ENCODE peak calls at places on chromosomes 13 and 19, in ten cellular contexts. One of them, this sample, is unnamed.

GRCh38 chr19:2532252-2533071 is 56.5 kb downstream of the GADD45B start:
- DNase-seq in GM04503: peak
- DNase-seq in SK-MEL-5: no peak
- DNase-seq in tibial nerve: no peak
- DNase-seq in GM23248: peak
- DNase-seq in NCI-H1436: no peak
- DNase-seq in ELF-1: no peak
- DNase-seq in activated CD4-positive, alpha-beta T cell treated with anti-CD3 and anti-CD28 coated beads, Interleukin-2, amount 10 ng/mL, durations not matched to agents 7 days and 5 days: no peak
- DNase-seq in NCI-H345: no peak
- DNase-seq in RWPE1: peak
- DNase-seq in this sample: no peak

GRCh38 chr19:19458110-19458816 is 52.8 kb downstream of the GATAD2A start:
- DNase-seq in GM04503: no peak
- DNase-seq in SK-MEL-5: peak
- DNase-seq in tibial nerve: no peak
- DNase-seq in GM23248: no peak
- DNase-seq in NCI-H1436: no peak
- DNase-seq in ELF-1: no peak
- DNase-seq in activated CD4-positive, alpha-beta T cell treated with anti-CD3 and anti-CD28 coated beads, Interleukin-2, amount 10 ng/mL, durations not matched to agents 7 days and 5 days: no peak
- DNase-seq in NCI-H345: no peak
- DNase-seq in RWPE1: no peak
- DNase-seq in this sample: no peak

GRCh38 chr13:73542446-73542845 is 483.6 kb downstream of the KLF5 start:
- DNase-seq in GM04503: no peak
- DNase-seq in SK-MEL-5: no peak
- DNase-seq in tibial nerve: no peak
- DNase-seq in GM23248: no peak
- DNase-seq in NCI-H1436: no peak
- DNase-seq in ELF-1: no peak
- DNase-seq in activated CD4-positive, alpha-beta T cell treated with anti-CD3 and anti-CD28 coated beads, Interleukin-2, amount 10 ng/mL, durations not matched to agents 7 days and 5 days: no peak
- DNase-seq in NCI-H345: no peak
- DNase-seq in RWPE1: peak
- DNase-seq in this sample: no peak

GRCh38 chr19:33201473-33201872 is 7.3 kb downstream of the LRP3 start:
- DNase-seq in GM04503: no peak
- DNase-seq in SK-MEL-5: no peak
- DNase-seq in tibial nerve: no peak
- DNase-seq in GM23248: no peak
- DNase-seq in NCI-H1436: no peak
- DNase-seq in ELF-1: no peak
- DNase-seq in activated CD4-positive, alpha-beta T cell treated with anti-CD3 and anti-CD28 coated beads, Interleukin-2, amount 10 ng/mL, durations not matched to agents 7 days and 5 days: no peak
- DNase-seq in NCI-H345: no peak
- DNase-seq in RWPE1: no peak
- DNase-seq in this sample: no peak

GRCh38 chr13:73058432-73058740 is 419 bp upstream of the KLF5 start:
- DNase-seq in GM04503: no peak
- DNase-seq in SK-MEL-5: no peak
- DNase-seq in tibial nerve: no peak
- DNase-seq in GM23248: no peak
- DNase-seq in NCI-H1436: no peak
- DNase-seq in ELF-1: no peak
- DNase-seq in activated CD4-positive, alpha-beta T cell treated with anti-CD3 and anti-CD28 coated beads, Interleukin-2, amount 10 ng/mL, durations not matched to agents 7 days and 5 days: no peak
- DNase-seq in NCI-H345: no peak
- DNase-seq in RWPE1: no peak
- DNase-seq in this sample: no peak

GRCh38 chr13:36323951-36324566 is 22.1 kb downstream of the SPART start:
- DNase-seq in GM04503: peak
- DNase-seq in SK-MEL-5: no peak
- DNase-seq in tibial nerve: no peak
- DNase-seq in GM23248: no peak
- DNase-seq in NCI-H1436: no peak
- DNase-seq in ELF-1: peak
- DNase-seq in activated CD4-positive, alpha-beta T cell treated with anti-CD3 and anti-CD28 coated beads, Interleukin-2, amount 10 ng/mL, durations not matched to agents 7 days and 5 days: no peak
- DNase-seq in NCI-H345: no peak
- DNase-seq in RWPE1: no peak
- DNase-seq in this sample: no peak

GRCh38 chr13:109719962-109720646 is 66.3 kb downstream of the IRS2 start:
- DNase-seq in GM04503: no peak
- DNase-seq in SK-MEL-5: no peak
- DNase-seq in tibial nerve: no peak
- DNase-seq in GM23248: no peak
- DNase-seq in NCI-H1436: no peak
- DNase-seq in ELF-1: no peak
- DNase-seq in activated CD4-positive, alpha-beta T cell treated with anti-CD3 and anti-CD28 coated beads, Interleukin-2, amount 10 ng/mL, durations not matched to agents 7 days and 5 days: no peak
- DNase-seq in NCI-H345: peak
- DNase-seq in RWPE1: no peak
- DNase-seq in this sample: no peak

GRCh38 chr19:46812898-46813569 is 24.6 kb upstream of the SLC1A5 start:
- DNase-seq in GM04503: no peak
- DNase-seq in SK-MEL-5: no peak
- DNase-seq in tibial nerve: no peak
- DNase-seq in GM23248: no peak
- DNase-seq in NCI-H1436: no peak
- DNase-seq in ELF-1: peak
- DNase-seq in activated CD4-positive, alpha-beta T cell treated with anti-CD3 and anti-CD28 coated beads, Interleukin-2, amount 10 ng/mL, durations not matched to agents 7 days and 5 days: no peak
- DNase-seq in NCI-H345: no peak
- DNase-seq in RWPE1: no peak
- DNase-seq in this sample: no peak

GRCh38 chr13:55155046-55155445 is 1985.7 kb upstream of the PRR20A start:
- DNase-seq in GM04503: no peak
- DNase-seq in SK-MEL-5: no peak
- DNase-seq in tibial nerve: no peak
- DNase-seq in GM23248: no peak
- DNase-seq in NCI-H1436: no peak
- DNase-seq in ELF-1: no peak
- DNase-seq in activated CD4-positive, alpha-beta T cell treated with anti-CD3 and anti-CD28 coated beads, Interleukin-2, amount 10 ng/mL, durations not matched to agents 7 days and 5 days: no peak
- DNase-seq in NCI-H345: peak
- DNase-seq in RWPE1: no peak
- DNase-seq in this sample: no peak

GRCh38 chr13:22372261-22372660 is 701.4 kb downstream of the FGF9 start:
- DNase-seq in GM04503: no peak
- DNase-seq in SK-MEL-5: no peak
- DNase-seq in tibial nerve: no peak
- DNase-seq in GM23248: no peak
- DNase-seq in NCI-H1436: no peak
- DNase-seq in ELF-1: peak
- DNase-seq in activated CD4-positive, alpha-beta T cell treated with anti-CD3 and anti-CD28 coated beads, Interleukin-2, amount 10 ng/mL, durations not matched to agents 7 days and 5 days: no peak
- DNase-seq in NCI-H345: no peak
- DNase-seq in RWPE1: no peak
- DNase-seq in this sample: no peak

GRCh38 chr19:2962018-2962670 is 15.2 kb upstream of the TLE6 start:
- DNase-seq in GM04503: no peak
- DNase-seq in SK-MEL-5: peak
- DNase-seq in tibial nerve: peak
- DNase-seq in GM23248: peak
- DNase-seq in NCI-H1436: peak
- DNase-seq in ELF-1: peak
- DNase-seq in activated CD4-positive, alpha-beta T cell treated with anti-CD3 and anti-CD28 coated beads, Interleukin-2, amount 10 ng/mL, durations not matched to agents 7 days and 5 days: peak
- DNase-seq in NCI-H345: peak
- DNase-seq in RWPE1: peak
- DNase-seq in this sample: no peak

GRCh38 chr13:29817604-29818378 is 32.6 kb downstream of the UBL3 start:
- DNase-seq in GM04503: no peak
- DNase-seq in SK-MEL-5: no peak
- DNase-seq in tibial nerve: no peak
- DNase-seq in GM23248: peak
- DNase-seq in NCI-H1436: no peak
- DNase-seq in ELF-1: no peak
- DNase-seq in activated CD4-positive, alpha-beta T cell treated with anti-CD3 and anti-CD28 coated beads, Interleukin-2, amount 10 ng/mL, durations not matched to agents 7 days and 5 days: no peak
- DNase-seq in NCI-H345: no peak
- DNase-seq in RWPE1: no peak
- DNase-seq in this sample: no peak

GRCh38 chr19:4061683-4062575 is 4.8 kb downstream of the ZBTB7A start:
- DNase-seq in GM04503: no peak
- DNase-seq in SK-MEL-5: no peak
- DNase-seq in tibial nerve: no peak
- DNase-seq in GM23248: peak
- DNase-seq in NCI-H1436: no peak
- DNase-seq in ELF-1: peak
- DNase-seq in activated CD4-positive, alpha-beta T cell treated with anti-CD3 and anti-CD28 coated beads, Interleukin-2, amount 10 ng/mL, durations not matched to agents 7 days and 5 days: no peak
- DNase-seq in NCI-H345: no peak
- DNase-seq in RWPE1: no peak
- DNase-seq in this sample: no peak

GRCh38 chr13:65965496-65965895 is 1264.6 kb downstream of the PCDH9 start:
- DNase-seq in GM04503: peak
- DNase-seq in SK-MEL-5: no peak
- DNase-seq in tibial nerve: no peak
- DNase-seq in GM23248: peak
- DNase-seq in NCI-H1436: no peak
- DNase-seq in ELF-1: no peak
- DNase-seq in activated CD4-positive, alpha-beta T cell treated with anti-CD3 and anti-CD28 coated beads, Interleukin-2, amount 10 ng/mL, durations not matched to agents 7 days and 5 days: no peak
- DNase-seq in NCI-H345: no peak
- DNase-seq in RWPE1: no peak
- DNase-seq in this sample: no peak